ENCODE peak calls at places on chromosomes 12 and 14, in four cellular contexts. U is neuronal stem cell, T is IMR-90, D is mesenchymal stem cell. X is an unnamed sample.

GRCh38 chr12:112380663-112381420 is 1.4 kb downstream of the HECTD4 start:
- DNase-seq in D (peak; percentile 28), U (no peak), T (no peak), X (no peak)

GRCh38 chr14:92603309-92604257 is 90.0 kb downstream of the RIN3 start:
- DNase-seq in U (peak; percentile 18), D (peak; percentile 70), T (peak; percentile 83), X (peak; percentile 53)

GRCh38 chr12:103880299-103881142 is 39.5 kb upstream of the NT5DC3 start:
- DNase-seq in T (no peak), U (no peak), D (no peak), X (no peak)

GRCh38 chr12:117486840-117487659 is 125.6 kb upstream of the NOS1 start:
- DNase-seq in U (no peak), D (peak; percentile 17), T (no peak), X (peak; percentile 86)

GRCh38 chr12:83818888-83819287 is 1093.7 kb downstream of the SLC6A15 start:
- DNase-seq in D (peak; percentile 49), T (peak; percentile 31), U (no peak), X (no peak)

GRCh38 chr14:69694730-69695663 is 71.9 kb upstream of the SRSF5 start:
- DNase-seq in U (no peak), T (peak; percentile 63), D (no peak), X (no peak)

GRCh38 chr14:32940711-32941667 is 2.3 kb downstream of the NPAS3 start:
- DNase-seq in T (no peak), D (no peak), U (no peak), X (peak; percentile 30)

GRCh38 chr14:68239988-68240387 is 420.4 kb downstream of the RAD51B start:
- DNase-seq in D (peak; percentile 72), T (no peak), U (no peak), X (no peak)

GRCh38 chr12:103841690-103842584 is 903 bp upstream of the NT5DC3 start:
- DNase-seq in D (peak; percentile 85), T (peak; percentile 76), U (peak; percentile 44), X (peak; percentile 99)

GRCh38 chr14:101001311-101002069 is 98.0 kb upstream of the RTL1 start:
- DNase-seq in D (no peak), T (peak; percentile 89), U (no peak), X (no peak)

GRCh38 chr12:113222730-113223531 is 1.7 kb downstream of the TPCN1 start:
- DNase-seq in U (no peak), D (peak; percentile 99), T (peak; percentile 92), X (no peak)

GRCh38 chr12:122753213-122753571 is 568 bp downstream of the DENR start:
- DNase-seq in U (no peak), D (peak; percentile 21), T (no peak), X (no peak)

GRCh38 chr12:107379852-107380567 is 286.7 kb upstream of the CRY1 start:
- DNase-seq in D (no peak), U (no peak), T (peak; percentile 46), X (no peak)

GRCh38 chr14:92938890-92939671 is 16.1 kb downstream of the CHGA start:
- DNase-seq in U (no peak), D (no peak), T (no peak), X (no peak)

GRCh38 chr12:57087689-57088441 is 1.0 kb upstream of the NAB2 start:
- DNase-seq in D (peak; percentile 99), U (peak; percentile 94), T (peak; percentile 98), X (peak; percentile 79)

GRCh38 chr12:12387521-12387920 is 30.6 kb downstream of the BORCS5 start:
- DNase-seq in D (no peak), U (no peak), T (peak; percentile 59), X (no peak)

GRCh38 chr12:30154996-30155730 is 371.4 kb upstream of the TMTC1 start:
- DNase-seq in T (peak; percentile 8), U (no peak), D (peak; percentile 17), X (no peak)

DNA sequence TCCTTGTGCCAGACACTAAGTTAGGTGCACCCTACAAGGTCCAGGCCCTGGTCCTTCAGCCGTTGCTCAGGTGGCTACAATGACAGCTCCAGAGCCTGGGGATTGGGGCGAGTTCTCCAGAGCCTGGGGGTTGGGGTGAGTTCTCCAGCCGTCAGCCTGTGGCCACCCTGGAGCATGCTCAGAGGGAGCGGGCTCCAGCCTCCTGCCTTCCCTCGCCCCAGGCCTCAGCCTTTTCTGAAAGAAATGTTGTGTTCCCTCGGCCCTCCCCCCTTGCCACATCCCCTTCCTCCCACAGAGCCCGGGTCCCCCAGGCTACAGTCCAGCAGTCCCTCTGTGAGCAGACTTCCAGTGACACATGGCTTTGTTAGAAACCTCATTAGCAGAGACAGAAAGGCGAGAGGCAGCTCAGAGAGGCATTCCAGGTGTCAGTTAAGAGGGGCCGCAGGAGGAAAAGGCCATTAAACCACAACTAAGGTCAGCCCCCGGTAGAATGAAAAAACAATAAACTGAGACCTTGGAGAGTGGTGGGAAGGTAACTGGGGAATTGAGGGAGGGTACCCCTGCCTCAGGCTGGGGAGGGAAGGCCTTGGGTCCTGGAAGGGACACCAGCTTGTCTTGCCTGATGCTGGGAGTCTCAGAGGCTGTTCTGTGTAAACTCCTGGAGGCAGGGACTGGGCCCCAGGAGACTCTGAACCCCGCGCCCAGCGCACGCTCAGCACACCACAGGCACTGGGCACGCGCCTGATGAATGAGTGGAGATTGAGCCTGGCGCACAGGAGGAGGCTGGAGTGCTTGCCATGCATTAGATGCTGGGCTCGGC is 23.1 kb upstream of the COL2A1 start:
- DNase-seq in T (no peak), U (peak; percentile 84), D (no peak), X (no peak)
- H3K14ac ChIP-seq in T (no peak overlapping the region), U (peak overlapping the region; percentile 10), D (no peak overlapping the region), X (peak overlapping the region; percentile 94)

GRCh38 chr12:51951199-51951842 is at the start of gene ACVR1B:
- DNase-seq in D (peak; percentile 87), U (peak; percentile 83), T (peak; percentile 90), X (peak; percentile 87)

GRCh38 chr12:51953011-51953568 is 1.6 kb downstream of the ACVR1B start:
- DNase-seq in U (no peak), D (no peak), T (no peak), X (no peak)

GRCh38 chr12:51950682-51951198 is 759 bp upstream of the ACVR1B start:
- DNase-seq in D (no peak), U (no peak), T (no peak), X (no peak)

GRCh38 chr12:51953925-51954324 is 2.4 kb downstream of the ACVR1B start:
- DNase-seq in U (no peak), T (no peak), D (no peak), X (no peak)

GRCh38 chr12:51951843-51952722 is 584 bp downstream of the ACVR1B start:
- DNase-seq in D (no peak), U (no peak), T (no peak), X (no peak)
- H3K23ac ChIP-seq in D (peak overlapping the region; percentile 91), U (no peak overlapping the region), T (peak overlapping the region; percentile 65), X (peak overlapping the region; percentile 30)

GRCh38 chr12:108446766-108447165 is 68.3 kb upstream of the FICD start:
- DNase-seq in D (peak; percentile 7), T (no peak), U (no peak), X (peak; percentile 73)
- H4K91ac ChIP-seq in D (no peak overlapping the region), T (no peak overlapping the region), U (no peak overlapping the region), X (no peak overlapping the region)

GRCh38 chr14:55951366-55952206 is 166.6 kb upstream of the PELI2 start:
- DNase-seq in U (peak; percentile 26), D (no peak), T (no peak), X (no peak)
- H3K14ac ChIP-seq in U (no peak overlapping the region), D (no peak overlapping the region), T (no peak overlapping the region), X (no peak overlapping the region)

GRCh38 chr12:131436922-131437705 is 273.8 kb upstream of the SFSWAP start:
- DNase-seq in T (no peak), D (no peak), U (no peak), X (no peak)
- H3K23ac ChIP-seq in T (no peak overlapping the region), D (no peak overlapping the region), U (no peak overlapping the region), X (no peak overlapping the region)

GRCh38 chr14:64706552-64707193 is 2.4 kb downstream of the PLEKHG3 start:
- DNase-seq in U (peak; percentile 75), T (no peak), D (peak; percentile 75), X (no peak)

GRCh38 chr14:64706119-64706465 is 1.9 kb downstream of the PLEKHG3 start:
- DNase-seq in D (no peak), T (no peak), U (no peak), X (no peak)

GRCh38 chr14:64704145-64704742 is at the start of gene PLEKHG3:
- DNase-seq in D (peak; percentile 85), U (peak; percentile 76), T (peak; percentile 69), X (peak; percentile 64)

GRCh38 chr14:64704743-64705405 is 650 bp downstream of the PLEKHG3 start:
- DNase-seq in T (peak; percentile 15), U (no peak), D (peak; percentile 56), X (no peak)

DNA sequence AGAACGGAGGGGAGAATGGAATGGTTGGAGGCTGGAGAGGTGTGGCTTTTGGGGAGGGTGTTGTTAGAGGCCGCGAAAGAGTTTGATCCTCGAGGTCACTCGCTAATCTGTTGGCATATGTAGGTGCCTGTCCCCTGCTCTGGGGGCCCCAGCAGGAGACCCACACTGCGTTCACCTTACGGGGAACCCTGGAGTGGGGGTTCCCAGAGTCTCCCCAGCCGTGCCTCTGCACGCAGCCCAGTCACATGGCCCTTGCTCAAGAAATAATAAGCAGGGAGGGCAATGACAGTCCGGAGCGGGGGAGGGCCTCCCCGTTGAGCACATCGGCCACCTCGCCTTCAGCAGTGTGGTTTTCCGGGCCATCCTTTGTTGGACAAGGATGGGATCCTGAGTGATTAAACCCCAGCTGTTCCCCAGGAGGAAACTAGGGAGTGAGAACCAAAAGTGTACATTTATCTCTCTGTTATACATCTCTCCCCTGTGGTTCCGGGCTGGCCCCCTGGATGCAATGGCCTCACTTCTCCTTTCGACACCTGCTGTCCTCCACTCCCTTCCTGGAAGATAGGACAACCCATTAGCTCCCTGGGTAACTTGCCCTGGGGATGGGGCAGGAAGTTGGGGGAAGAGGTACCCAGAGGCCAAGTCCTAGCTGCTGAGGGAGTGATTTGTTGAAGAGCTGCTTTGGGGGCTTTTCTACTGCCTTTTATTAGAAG is 1.3 kb downstream of the PLEKHG3 start:
- DNase-seq in U (no peak), T (no peak), D (peak; percentile 67), X (no peak)
- H4K91ac ChIP-seq in U (no peak overlapping the region), T (no peak overlapping the region), D (peak overlapping the region; percentile 54), X (peak overlapping the region; percentile 99)

DNA sequence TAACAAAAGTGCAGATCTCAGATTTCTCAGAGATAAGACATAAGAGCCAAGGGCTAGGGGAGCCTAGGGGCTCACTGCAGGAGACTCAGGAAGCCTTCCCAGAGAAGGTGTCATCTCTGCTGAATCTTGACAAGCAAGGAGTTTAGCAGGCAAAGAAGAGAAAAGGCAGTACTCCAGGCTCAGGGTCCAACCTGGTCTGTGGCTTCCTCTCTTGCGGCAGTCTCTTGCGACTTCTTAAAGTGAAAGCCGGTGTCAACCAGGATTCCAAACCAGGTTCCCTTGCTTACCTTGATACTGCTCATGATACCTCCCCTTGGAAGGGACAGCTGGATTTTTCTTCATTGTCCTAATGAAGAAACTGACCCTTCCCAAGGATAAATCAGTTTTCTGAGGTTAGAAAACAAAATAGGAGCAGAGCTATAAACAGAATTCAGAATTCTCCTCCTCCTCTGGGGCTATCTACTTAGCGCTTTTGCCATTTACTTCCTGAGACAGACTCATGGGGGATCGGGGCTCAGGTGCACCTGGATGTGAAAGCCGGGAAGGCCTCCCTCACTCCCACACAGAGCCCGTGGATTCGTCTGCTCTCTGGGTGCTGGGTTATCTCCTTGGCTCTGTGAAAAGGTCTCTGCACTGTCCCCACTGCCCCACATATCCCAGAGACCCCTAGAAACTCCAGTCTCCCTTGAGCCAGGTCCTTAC is 1.8 kb upstream of the SCNN1A start:
- DNase-seq in U (no peak), D (no peak), T (no peak), X (no peak)
- H3K14ac ChIP-seq in U (no peak overlapping the region), D (no peak overlapping the region), T (peak overlapping the region; percentile 92), X (peak overlapping the region; percentile 20)